ENCODE peak calls at places on chromosome 6, in five cellular contexts. S is GM23338, G is ovary, O is fibroblast of lung, J is PC-9. T is an unnamed sample.

GRCh38 chr6:156269751-156270369 is 507.3 kb upstream of the ARID1B start:
- DNase-seq in G (no peak), J (no peak), O (no peak), S (no peak), T (no peak)

GRCh38 chr6:52363222-52363867 is 1.4 kb downstream of the PAQR8 start:
- DNase-seq in O (no peak), S (no peak), J (no peak), G (peak; percentile 37), T (no peak)

GRCh38 chr6:168377481-168377850 is 57.9 kb upstream of the DACT2 start:
- DNase-seq in S (no peak), J (no peak), G (peak; percentile 47), O (no peak), T (no peak)

GRCh38 chr6:134123666-134124208 is 71.3 kb upstream of the SLC2A12 start:
- DNase-seq in O (peak; percentile 92), J (peak; percentile 58), S (peak; percentile 88), G (no peak), T (no peak)

GRCh38 chr6:13397359-13398080 is 69.2 kb upstream of the TBC1D7 start:
- DNase-seq in S (no peak), J (no peak), G (no peak), O (no peak), T (no peak)

GRCh38 chr6:19413323-19413722 is 423.8 kb upstream of the ID4 start:
- DNase-seq in J (peak; percentile 59), G (no peak), O (peak; percentile 76), S (no peak), T (no peak)

GRCh38 chr6:122730775-122731386 is 48.6 kb upstream of the FABP7 start:
- DNase-seq in O (peak; percentile 67), J (no peak), S (peak; percentile 67), G (no peak), T (no peak)

GRCh38 chr6:56842602-56843475 is 112.1 kb upstream of the BEND6 start:
- DNase-seq in G (peak; percentile 42), S (peak; percentile 66), J (peak; percentile 61), O (peak; percentile 61), T (peak; percentile 79)

GRCh38 chr6:151038616-151039015 is 173.1 kb downstream of the MTHFD1L start:
- DNase-seq in J (no peak), G (no peak), O (no peak), S (no peak), T (no peak)

GRCh38 chr6:25089442-25089841 is 153.7 kb upstream of the RIPOR2 start:
- DNase-seq in O (no peak), G (no peak), J (no peak), S (no peak), T (no peak)

GRCh38 chr6:36777806-36778205 is 61.4 kb downstream of the CPNE5 start:
- DNase-seq in S (peak; percentile 34), G (no peak), O (no peak), J (no peak), T (no peak)

GRCh38 chr6:137033828-137034227 is 10.9 kb downstream of the IL20RA start:
- DNase-seq in J (no peak), S (no peak), G (no peak), O (no peak), T (no peak)

GRCh38 chr6:25660512-25660911 is 8.5 kb downstream of the SCGN start:
- DNase-seq in J (peak; percentile 58), O (peak; percentile 8), G (no peak), S (no peak), T (no peak)

GRCh38 chr6:145723646-145724045 is 11.7 kb downstream of the EPM2A start:
- DNase-seq in J (no peak), O (peak; percentile 18), S (no peak), G (no peak), T (no peak)

GRCh38 chr6:139625081-139625939 is 250.9 kb upstream of the CITED2 start:
- DNase-seq in O (no peak), S (no peak), J (no peak), G (no peak), T (no peak)

GRCh38 chr6:166464418-166465400 is 82.0 kb upstream of the MPC1 start:
- DNase-seq in O (no peak), J (no peak), S (no peak), G (no peak), T (no peak)

GRCh38 chr6:5670381-5670780 is 336.3 kb downstream of the NRN1 start:
- DNase-seq in O (no peak), J (no peak), S (no peak), G (no peak), T (no peak)

GRCh38 chr6:107819976-107820551 is 4.0 kb downstream of the SCML4 start:
- DNase-seq in O (no peak), J (no peak), G (no peak), S (peak; percentile 27), T (no peak)

GRCh38 chr6:107821591-107821990 is 2.5 kb downstream of the SCML4 start:
- DNase-seq in S (no peak), J (no peak), O (no peak), G (no peak), T (no peak)

GRCh38 chr6:107820571-107821261 is 3.4 kb downstream of the SCML4 start:
- DNase-seq in J (no peak), O (peak; percentile 19), S (no peak), G (no peak), T (no peak)

GRCh38 chr6:107823047-107823557 is 1.0 kb downstream of the SCML4 start:
- DNase-seq in G (no peak), S (no peak), J (no peak), O (no peak), T (no peak)

DNA sequence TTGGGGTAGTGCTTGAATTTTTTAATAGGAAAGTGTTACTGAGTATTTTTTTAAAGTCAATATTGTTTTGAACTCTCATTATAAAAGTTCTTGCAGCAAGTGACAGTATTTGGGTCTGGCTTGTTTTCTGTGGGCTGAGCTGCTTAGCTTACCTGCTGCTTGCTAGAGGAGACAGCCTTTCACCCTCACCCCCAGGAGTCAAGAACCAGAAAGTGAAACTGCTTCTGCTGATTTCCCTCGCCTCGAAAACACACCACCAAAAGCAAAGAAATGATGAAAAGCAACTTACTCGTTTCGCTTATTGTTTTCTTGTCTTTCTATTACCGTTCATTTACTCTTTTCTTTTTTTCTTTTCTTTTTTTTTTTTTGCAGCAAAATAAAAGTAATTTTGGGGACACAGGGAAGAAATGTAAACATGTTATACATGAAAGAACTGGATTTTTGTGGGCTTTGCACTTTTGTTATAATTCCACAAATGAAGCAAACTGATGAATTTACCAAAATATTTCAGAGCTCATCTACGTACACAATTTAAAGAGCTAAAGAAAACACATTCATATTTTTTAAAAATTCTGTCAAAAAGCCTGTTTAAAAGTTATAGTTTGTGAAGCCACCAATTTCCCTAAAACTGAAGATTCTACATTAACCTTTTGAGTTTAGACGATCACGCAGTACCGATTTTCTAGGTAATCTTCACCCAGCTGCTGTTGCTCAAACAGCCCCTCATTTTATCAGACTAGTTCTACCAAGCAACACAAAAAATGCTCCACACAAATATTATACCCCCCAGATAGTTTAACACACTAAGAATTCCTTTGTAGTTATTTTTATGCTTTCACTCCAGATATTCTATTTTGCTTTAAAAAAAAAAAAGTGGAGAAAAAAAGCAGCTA is 1.7 kb downstream of the SCML4 start:
- DNase-seq in J (no peak), O (no peak), S (no peak), G (no peak), T (no peak)
- H3K4me1 ChIP-seq in J (no peaks in the 10 kb centered on the region), O (no peaks in the 10 kb centered on the region), S (no peaks in the 10 kb centered on the region), G (peaks cover 2% of the 10 kb centered on the region), T (no peaks in the 10 kb centered on the region)

GRCh38 chr6:109053285-109053684 is 41.4 kb downstream of the SESN1 start:
- DNase-seq in O (no peak), S (peak; percentile 39), J (no peak), G (no peak), T (no peak)
- H3K4me1 ChIP-seq in O (no peaks in the 10 kb centered on the region), S (peaks cover 10% of the 10 kb centered on the region), J (peaks cover 18% of the 10 kb centered on the region), G (no peaks in the 10 kb centered on the region), T (peaks cover 10% of the 10 kb centered on the region)

DNA sequence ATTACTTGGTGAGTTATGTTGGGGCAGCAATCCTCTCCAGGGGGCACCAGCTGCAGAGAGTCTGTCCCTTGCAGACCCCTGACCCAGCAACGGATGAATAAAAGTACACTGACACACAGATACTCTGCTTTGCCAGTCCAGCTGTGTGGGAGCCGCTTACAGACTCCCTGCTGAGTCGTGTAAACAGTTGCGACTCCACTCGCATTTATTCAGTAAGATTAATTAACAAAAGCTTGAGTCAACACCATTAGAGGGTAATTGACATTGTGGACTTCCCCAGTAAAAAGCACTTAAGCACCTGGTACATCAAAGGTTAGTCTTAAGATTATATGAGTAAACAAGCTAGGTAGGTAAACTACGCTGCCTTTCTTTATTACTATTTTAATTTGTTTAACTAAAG is 92.0 kb upstream of the TMEM181 start:
- DNase-seq in O (no peak), G (no peak), J (no peak), S (peak; percentile 73), T (no peak)
- H3K4me1 ChIP-seq in O (no peaks in the 10 kb centered on the region), G (no peaks in the 10 kb centered on the region), J (no peaks in the 10 kb centered on the region), S (peaks cover 37% of the 10 kb centered on the region), T (peaks cover 3% of the 10 kb centered on the region)

GRCh38 chr6:128111096-128111495 is 210.2 kb upstream of the THEMIS start:
- DNase-seq in S (no peak), O (peak; percentile 47), G (no peak), J (no peak), T (no peak)

GRCh38 chr6:128118401-128118800 is 217.5 kb upstream of the THEMIS start:
- DNase-seq in O (peak; percentile 74), J (no peak), G (no peak), S (no peak), T (no peak)

GRCh38 chr6:128117916-128118315 is 217.1 kb upstream of the THEMIS start:
- DNase-seq in G (no peak), J (no peak), S (no peak), O (no peak), T (no peak)

GRCh38 chr6:128112494-128112893 is 211.6 kb upstream of the THEMIS start:
- DNase-seq in S (no peak), G (no peak), J (no peak), O (peak; percentile 44), T (no peak)

DNA sequence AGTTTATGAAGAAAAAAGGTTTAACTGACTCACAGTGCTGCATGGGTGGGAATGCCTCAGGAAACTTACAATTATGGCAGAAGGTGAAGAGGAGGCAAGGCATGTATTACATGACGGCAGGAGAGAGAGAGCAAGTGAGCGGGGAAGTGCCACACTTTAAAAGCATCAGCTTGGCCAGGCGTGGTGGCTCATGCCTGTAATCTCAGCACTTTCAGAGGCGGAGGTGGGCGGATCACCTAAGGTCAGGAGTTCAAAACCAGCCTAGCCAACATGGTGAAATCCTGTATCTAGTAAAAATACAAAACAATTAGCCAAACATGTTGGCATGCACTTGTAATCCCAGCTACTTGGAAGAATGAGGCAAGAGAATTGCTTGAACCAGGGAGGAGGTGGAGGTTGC is 213.3 kb upstream of the THEMIS start:
- DNase-seq in S (no peak), J (no peak), O (no peak), G (no peak), T (no peak)
- H3K4me1 ChIP-seq in S (no peaks in the 10 kb centered on the region), J (no peaks in the 10 kb centered on the region), O (no peaks in the 10 kb centered on the region), G (peaks cover 3% of the 10 kb centered on the region), T (no peaks in the 10 kb centered on the region)

GRCh38 chr6:30573113-30573512 is 1.9 kb downstream of the ABCF1 start:
- DNase-seq in J (no peak), O (no peak), S (no peak), G (no peak), T (no peak)
- H3K4me1 ChIP-seq in J (peaks cover 33% of the 10 kb centered on the region), O (peaks cover 13% of the 10 kb centered on the region), S (peaks cover 18% of the 10 kb centered on the region), G (peaks cover 7% of the 10 kb centered on the region), T (no peaks in the 10 kb centered on the region)

GRCh38 chr6:43285832-43286231 is 12.2 kb upstream of the SLC22A7 start:
- DNase-seq in G (no peak), O (no peak), S (no peak), J (no peak), T (no peak)
- H3K4me1 ChIP-seq in G (no peaks in the 10 kb centered on the region), O (no peaks in the 10 kb centered on the region), S (peaks cover 4% of the 10 kb centered on the region), J (no peaks in the 10 kb centered on the region), T (no peaks in the 10 kb centered on the region)

T was measured in aorta.